ENCODE peak calls at places on chromosome 16, in ten cellular contexts. U, L, N, K, D, Z, A, I, O and J are unnamed samples.

GRCh38 chr16:46690281-46691178 is 1.1 kb downstream of the ORC6 start:
- DNase-seq in Z (peak; percentile 2), A (peak; percentile 24), K (no peak), N (no peak), I (no peak), L (no peak), D (no peak), O (peak; percentile 52), U (peak; percentile 39), J (no peak)

GRCh38 chr16:49726155-49726554 is 129.8 kb downstream of the ZNF423 start:
- DNase-seq in K (no peak), O (no peak), I (no peak), N (no peak), A (no peak), D (no peak), U (no peak), L (no peak), Z (no peak), J (no peak)

GRCh38 chr16:87107221-87107620 is 210.0 kb downstream of the C16orf95 start:
- DNase-seq in Z (no peak), D (no peak), K (no peak), A (no peak), U (no peak), I (no peak), N (no peak), L (no peak), O (no peak), J (no peak)

GRCh38 chr16:51953541-51953940 is 593.4 kb downstream of the TOX3 start:
- DNase-seq in N (no peak), L (no peak), Z (no peak), D (no peak), I (no peak), A (no peak), U (no peak), O (no peak), K (no peak), J (no peak)

GRCh38 chr16:22007509-22008214 is at the start of gene MOSMO:
- DNase-seq in K (peak; percentile 82), L (peak; percentile 90), Z (peak; percentile 83), D (peak; percentile 66), U (peak; percentile 72), O (peak; percentile 67), N (peak; percentile 93), I (peak; percentile 65), A (peak; percentile 71), J (peak; percentile 91)

GRCh38 chr16:24045641-24046040 is 209.9 kb downstream of the PRKCB start:
- DNase-seq in A (no peak), Z (peak; percentile 83), K (no peak), N (no peak), D (no peak), O (no peak), I (no peak), L (no peak), U (no peak), J (no peak)

GRCh38 chr16:73095142-73095791 is 47.3 kb upstream of the ZFHX3 start:
- DNase-seq in L (no peak), K (no peak), Z (no peak), D (no peak), U (peak; percentile 32), N (no peak), O (peak; percentile 66), I (no peak), A (no peak), J (no peak)

GRCh38 chr16:75254359-75254837 is 3.0 kb upstream of the BCAR1 start:
- DNase-seq in L (peak; percentile 70), O (peak; percentile 78), U (peak; percentile 63), I (no peak), A (no peak), N (no peak), K (peak; percentile 62), D (no peak), Z (no peak), J (no peak)

GRCh38 chr16:22326771-22327445 is 29.7 kb downstream of the POLR3E start:
- DNase-seq in D (no peak), N (no peak), O (no peak), L (peak; percentile 41), Z (no peak), A (no peak), I (no peak), U (no peak), K (no peak), J (no peak)

GRCh38 chr16:1222553-1223354 is 2.3 kb downstream of the TPSG1 start:
- DNase-seq in D (no peak), A (no peak), Z (no peak), K (no peak), N (no peak), U (no peak), I (no peak), L (no peak), O (no peak), J (no peak)

GRCh38 chr16:51900221-51900780 is 646.6 kb downstream of the TOX3 start:
- DNase-seq in I (no peak), A (no peak), L (no peak), U (no peak), O (peak; percentile 64), D (no peak), Z (no peak), N (no peak), K (no peak), J (no peak)

GRCh38 chr16:8916541-8917225 is 34.5 kb downstream of the LITAFD start:
- DNase-seq in I (no peak), U (no peak), A (no peak), K (no peak), D (no peak), N (no peak), O (no peak), L (no peak), Z (no peak), J (no peak)

GRCh38 chr16:66381585-66382170 is 15.2 kb downstream of the CDH5 start:
- DNase-seq in N (no peak), D (no peak), A (no peak), K (no peak), O (no peak), L (no peak), Z (no peak), I (no peak), U (no peak), J (no peak)

GRCh38 chr16:79181419-79181818 is 419.1 kb downstream of the MAF start:
- DNase-seq in Z (no peak), I (no peak), A (no peak), O (peak; percentile 85), N (no peak), D (no peak), K (no peak), L (no peak), U (no peak), J (no peak)

GRCh38 chr16:21199607-21200218 is 11.7 kb downstream of the ZP2 start:
- DNase-seq in K (no peak), I (no peak), Z (no peak), N (no peak), L (no peak), U (no peak), A (no peak), D (no peak), O (no peak), J (no peak)

GRCh38 chr16:54107803-54108202 is 178.8 kb downstream of the IRX3 start:
- DNase-seq in D (no peak), K (no peak), L (no peak), I (no peak), N (no peak), U (no peak), Z (no peak), A (no peak), O (no peak), J (no peak)

GRCh38 chr16:89325861-89326471 is 108.5 kb downstream of the ZNF778 start:
- DNase-seq in K (peak; percentile 70), I (no peak), N (peak; percentile 73), A (peak; percentile 66), D (peak; percentile 61), O (peak; percentile 88), U (peak; percentile 88), L (peak; percentile 64), Z (no peak), J (peak; percentile 72)

GRCh38 chr16:17001471-17001870 is 469.3 kb downstream of the XYLT1 start:
- DNase-seq in Z (no peak), O (no peak), U (no peak), D (no peak), K (no peak), N (no peak), A (no peak), L (no peak), I (no peak), J (no peak)

GRCh38 chr16:67528222-67528869 is at the start of gene RIPOR1:
- DNase-seq in Z (peak; percentile 80), N (peak; percentile 83), A (no peak), L (peak; percentile 85), U (no peak), K (peak; percentile 71), I (no peak), O (no peak), D (peak; percentile 54), J (peak; percentile 86)

GRCh38 chr16:57729182-57729484 is 6.4 kb upstream of the KATNB1 start:
- DNase-seq in L (no peak), U (no peak), Z (no peak), O (no peak), I (no peak), D (no peak), K (no peak), N (no peak), A (no peak), J (no peak)
- TF ChIP-seq CTCF in L (no peak), U (no peak), Z (no peak), O (no peak), I (no peak), D (no peak), K (no peak), N (no peak), A (no peak), J (no peak)

GRCh38 chr16:72093448-72094265 is at the start of the genes DHX38 and TXNL4B:
- DNase-seq in A (peak; percentile 98), K (peak; percentile 95), O (peak; percentile 99), Z (peak; percentile 99), U (peak; percentile 99), D (peak; percentile 91), N (peak; percentile 96), L (peak; percentile 94), I (peak; percentile 97), J (peak; percentile 96)
- TF ChIP-seq CTCF in A (no peak), K (no peak), O (no peak), Z (no peak), U (no peak), D (no peak), N (no peak), L (no peak), I (no peak), J (no peak)

GRCh38 chr16:81626181-81626674 is 152.9 kb upstream of the PLCG2 start:
- DNase-seq in K (no peak), L (no peak), I (no peak), A (peak; percentile 31), U (peak; percentile 33), D (no peak), Z (no peak), N (no peak), O (no peak), J (no peak)
- TF ChIP-seq CTCF in K (no peak), L (no peak), I (no peak), A (no peak), U (no peak), D (no peak), Z (no peak), N (no peak), O (no peak), J (no peak)

DNA sequence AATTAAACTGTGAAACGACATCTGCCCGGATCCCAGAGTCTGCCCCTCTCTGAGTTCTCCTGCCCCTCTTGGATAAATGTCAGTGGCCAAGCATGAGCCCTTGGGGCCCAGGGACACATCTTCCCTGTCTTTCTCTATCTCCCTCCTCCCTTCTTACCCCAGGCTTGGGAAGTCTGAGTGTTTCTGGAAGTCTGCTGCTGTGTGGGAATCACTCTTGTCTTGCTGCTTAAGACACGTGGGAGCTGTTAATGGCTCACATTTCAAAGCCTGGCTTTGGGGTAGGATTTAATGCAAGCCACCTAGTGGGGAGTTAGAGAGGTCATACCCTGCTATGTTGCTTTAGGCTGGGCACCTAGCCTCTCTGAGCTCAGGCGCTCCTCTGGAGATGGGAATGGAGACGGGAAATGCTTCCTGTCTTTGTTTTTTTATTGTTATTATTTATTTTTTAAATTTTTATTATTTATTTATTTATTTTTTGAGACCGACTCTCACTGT is 218.5 kb upstream of the CIBAR2 start:
- DNase-seq in D (no peak), O (peak; percentile 85), A (peak; percentile 57), N (peak; percentile 77), I (peak; percentile 23), U (peak; percentile 80), Z (peak; percentile 90), K (no peak), L (no peak), J (peak; percentile 71)
- TF ChIP-seq CTCF in D (peak; percentile 52), O (peak; percentile 47), A (peak; percentile 32), N (peak; percentile 47), I (peak; percentile 48), U (peak; percentile 58), Z (peak; percentile 63), K (peak; percentile 38), L (peak; percentile 36), J (no peak)